ENCODE peak calls at places on chromosomes 12 and 14, in nine cellular contexts. U is heart left ventricle, T is uterus, J is body of pancreas, D is endothelial cell of umbilical vein, H is right lobe of liver, F is sigmoid colon, K is transverse colon, G is HepG2. C is an unnamed sample.

GRCh38 chr12:6182279-6182898 is 17.8 kb upstream of the CD9 start:
- DNase-seq in K (peak), F (peak), D (peak), G (peak), U (no peak), J (no peak), H (peak), T (peak), C (peak)

GRCh38 chr12:23729354-23729753 is 220.1 kb downstream of the SOX5 start:
- DNase-seq in G (no peak), T (no peak), D (peak), F (no peak), H (no peak), J (no peak), U (no peak), K (no peak), C (no peak)

GRCh38 chr14:81172353-81172752 is 48.4 kb downstream of the GTF2A1 start:
- DNase-seq in H (no peak), F (no peak), K (no peak), D (no peak), G (no peak), U (no peak), J (no peak), T (no peak), C (no peak)

GRCh38 chr12:6067152-6067916 is 57.1 kb downstream of the VWF start:
- DNase-seq in U (no peak), T (peak), F (no peak), G (peak), J (no peak), D (peak), H (peak), K (no peak), C (no peak)

GRCh38 chr14:91310620-91311283 is 66.2 kb upstream of the GPR68 start:
- DNase-seq in J (no peak), U (no peak), K (no peak), F (no peak), T (no peak), G (no peak), H (no peak), D (no peak), C (no peak)

GRCh38 chr12:102816816-102817434 is 100.1 kb downstream of the PAH start:
- DNase-seq in K (no peak), J (no peak), U (no peak), T (no peak), D (peak), F (no peak), H (no peak), G (peak), C (no peak)

GRCh38 chr14:100523536-100524025 is 63.6 kb downstream of the BEGAIN start:
- DNase-seq in F (peak), G (no peak), D (no peak), K (no peak), J (no peak), H (no peak), U (no peak), T (no peak), C (no peak)

GRCh38 chr14:104094709-104095425 is 9.4 kb downstream of the ASPG start:
- DNase-seq in K (peak), G (no peak), T (no peak), D (peak), F (no peak), U (peak), J (peak), H (peak), C (no peak)

GRCh38 chr12:113135178-113136127 is at the start of gene RASAL1:
- DNase-seq in H (peak), K (peak), F (no peak), G (peak), D (no peak), T (no peak), J (peak), U (no peak), C (peak)

GRCh38 chr12:49110191-49111155 is at the start of gene LMBR1L:
- DNase-seq in D (peak), H (peak), J (peak), F (peak), G (peak), U (peak), T (peak), K (peak), C (peak)
- TF ChIP-seq CTCF in D (peak), H (peak), J (peak), F (peak), G (peak), U (peak), T (peak), K (peak), C (no peak)

GRCh38 chr12:121888478-121889266 is at the start of gene PSMD9:
- DNase-seq in D (peak), U (peak), H (peak), F (peak), K (peak), G (peak), T (peak), J (peak), C (peak)
- TF ChIP-seq POLR2A in D (peak), U (peak), H (peak), F (peak), K (peak), G (peak), T (peak), J (peak), C (no peak)

GRCh38 chr14:85412756-85413155 is 117.2 kb upstream of the FLRT2 start:
- DNase-seq in J (no peak), T (no peak), H (no peak), D (no peak), K (no peak), G (no peak), U (no peak), F (no peak), C (no peak)

GRCh38 chr14:85416771-85417170 is 113.2 kb upstream of the FLRT2 start:
- DNase-seq in F (no peak), J (no peak), T (no peak), K (no peak), G (no peak), D (peak), U (no peak), H (no peak), C (no peak)

GRCh38 chr14:85417396-85417795 is 112.5 kb upstream of the FLRT2 start:
- DNase-seq in F (no peak), K (no peak), G (no peak), J (no peak), D (peak), U (no peak), T (no peak), H (no peak), C (no peak)

GRCh38 chr14:85414142-85414541 is 115.8 kb upstream of the FLRT2 start:
- DNase-seq in H (no peak), D (no peak), J (no peak), U (no peak), K (no peak), F (no peak), G (no peak), T (no peak), C (no peak)

GRCh38 chr14:85415015-85415712 is 114.8 kb upstream of the FLRT2 start:
- DNase-seq in F (peak), T (peak), K (no peak), D (peak), H (no peak), G (peak), U (no peak), J (peak), C (peak)
- TF ChIP-seq CTCF in F (no peak), T (peak), K (no peak), D (peak), H (no peak), G (peak), U (peak), J (peak), C (no peak)

GRCh38 chr12:112020947-112021457 is 7.8 kb downstream of the ERP29 start:
- DNase-seq in D (no peak), H (no peak), T (no peak), G (no peak), F (no peak), J (no peak), U (no peak), K (no peak), C (no peak)
- TF ChIP-seq POLR2A in D (no peak), H (no peak), T (no peak), G (no peak), F (no peak), J (no peak), U (no peak), K (no peak), C (no peak)

GRCh38 chr14:21307641-21308040 is 27.8 kb downstream of the RPGRIP1 start:
- DNase-seq in T (no peak), F (no peak), G (no peak), D (no peak), U (no peak), H (no peak), J (no peak), K (no peak), C (no peak)

GRCh38 chr14:21308479-21309237 is 28.8 kb downstream of the RPGRIP1 start:
- DNase-seq in G (peak), K (peak), D (peak), H (peak), T (peak), U (peak), F (peak), J (peak), C (peak)

GRCh38 chr14:21309238-21309636 is 29.4 kb downstream of the RPGRIP1 start:
- DNase-seq in T (no peak), H (no peak), G (no peak), U (no peak), J (no peak), F (no peak), D (no peak), K (no peak), C (no peak)

GRCh38 chr14:21309956-21310355 is 30.1 kb downstream of the RPGRIP1 start:
- DNase-seq in U (no peak), T (no peak), G (no peak), J (no peak), K (no peak), F (no peak), H (no peak), D (no peak), C (no peak)

GRCh38 chr14:21308132-21308478 is 28.2 kb downstream of the RPGRIP1 start:
- DNase-seq in U (no peak), D (no peak), J (no peak), K (no peak), H (no peak), G (peak), F (no peak), T (no peak), C (no peak)
- TF ChIP-seq CTCF in U (no peak), D (no peak), J (no peak), K (no peak), H (no peak), G (no peak), F (no peak), T (no peak), C (no peak)

DNA sequence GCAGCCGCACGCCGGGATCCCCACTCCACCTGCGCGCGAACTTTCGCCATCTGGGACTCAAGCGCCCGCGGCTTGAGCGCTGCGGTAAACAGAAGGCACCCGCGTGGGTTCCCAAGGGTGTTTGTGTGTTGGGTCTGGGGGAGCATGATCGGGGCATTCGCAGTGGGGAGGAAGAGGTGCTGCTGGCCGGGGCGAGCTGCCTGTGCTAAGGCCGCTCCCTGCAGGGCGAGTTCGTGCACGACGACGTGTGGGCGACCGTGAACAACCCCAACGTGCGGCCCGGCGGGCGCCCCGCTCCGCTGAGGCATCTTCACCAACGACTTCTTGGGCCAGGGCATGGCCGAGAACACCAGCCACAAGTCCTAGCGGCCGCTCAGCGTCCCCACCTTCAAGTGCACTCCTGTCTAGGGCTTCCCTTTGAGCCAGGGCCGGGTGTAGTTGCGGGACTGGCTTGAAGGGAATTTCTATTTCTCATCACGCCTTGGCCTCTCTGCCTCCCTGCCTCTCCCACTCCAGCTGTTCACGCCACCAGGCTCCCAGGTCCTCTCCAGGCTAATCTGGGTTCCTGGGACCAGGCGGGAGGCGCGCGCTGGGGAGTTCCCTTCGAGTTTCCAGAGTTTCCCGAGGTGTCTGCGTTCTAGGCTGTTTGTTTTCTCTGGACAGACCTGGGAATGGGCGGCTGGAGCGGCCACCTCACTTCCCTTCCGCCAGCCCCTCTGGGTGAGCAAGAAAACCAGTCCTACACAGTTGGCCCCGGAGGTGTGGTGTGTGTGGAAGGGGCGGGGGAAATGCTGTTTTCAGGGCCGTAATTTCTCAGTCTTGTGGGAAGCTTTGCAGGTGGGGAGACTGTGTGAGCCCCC is 417.8 kb upstream of the TMTC1 start:
- DNase-seq in H (peak), U (peak), G (no peak), J (no peak), T (no peak), F (no peak), K (no peak), D (peak), C (no peak)
- TF ChIP-seq POLR2A in H (no peak), U (no peak), G (no peak), J (no peak), T (no peak), F (no peak), K (no peak), D (no peak), C (no peak)

GRCh38 chr14:22493143-22493542 is 95.9 kb downstream of the DAD1 start:
- DNase-seq in G (no peak), D (no peak), K (no peak), F (no peak), H (no peak), J (no peak), U (no peak), T (no peak), C (no peak)

GRCh38 chr14:22497144-22497423 is 91.9 kb downstream of the DAD1 start:
- DNase-seq in J (no peak), T (no peak), U (no peak), H (no peak), G (no peak), K (no peak), D (no peak), F (no peak), C (no peak)

GRCh38 chr14:22492601-22493000 is 96.4 kb downstream of the DAD1 start:
- DNase-seq in U (no peak), F (no peak), G (no peak), K (no peak), H (no peak), J (no peak), D (no peak), T (no peak), C (no peak)

GRCh38 chr14:22493753-22494152 is 95.3 kb downstream of the DAD1 start:
- DNase-seq in H (no peak), F (no peak), G (no peak), U (no peak), T (no peak), J (no peak), D (no peak), K (no peak), C (no peak)

GRCh38 chr14:22494486-22495135 is 94.4 kb downstream of the DAD1 start:
- DNase-seq in D (no peak), U (no peak), H (no peak), K (no peak), G (no peak), T (no peak), J (no peak), F (no peak), C (no peak)
- TF ChIP-seq CTCF in D (no peak), U (no peak), H (no peak), K (no peak), G (no peak), T (no peak), J (no peak), F (no peak), C (no peak)

GRCh38 chr14:67567654-67568053 is 32.4 kb downstream of the PIGH start:
- DNase-seq in K (no peak), G (no peak), U (no peak), F (peak), D (no peak), H (no peak), J (peak), T (no peak), C (no peak)
- TF ChIP-seq POLR2A in K (no peak), G (no peak), U (no peak), F (no peak), D (no peak), H (no peak), J (no peak), T (no peak), C (no peak)